ENCODE peak calls at places on chromosomes 6 and 20, in seven cellular contexts. One of them, this sample, is unnamed.

GRCh38 chr6:35078896-35079295 is 62.2 kb downstream of the TCP11 start:
- DNase-seq in AG04450: no peak
- DNase-seq in right cardiac atrium: no peak
- DNase-seq in hepatocyte: no peak
- DNase-seq in astrocyte of the spinal cord: no peak
- DNase-seq in left ventricle myocardium inferior: no peak
- DNase-seq in EL: no peak
- DNase-seq in this sample: no peak

GRCh38 chr20:45469336-45470261 is at the start of gene WFDC2:
- DNase-seq in AG04450: no peak
- DNase-seq in right cardiac atrium: no peak
- DNase-seq in hepatocyte: peak; percentile 60
- DNase-seq in astrocyte of the spinal cord: no peak
- DNase-seq in left ventricle myocardium inferior: no peak
- DNase-seq in EL: no peak
- DNase-seq in this sample: no peak

GRCh38 chr6:153662982-153663381 is 376.1 kb upstream of the OPRM1 start:
- DNase-seq in AG04450: no peak
- DNase-seq in right cardiac atrium: no peak
- DNase-seq in hepatocyte: no peak
- DNase-seq in astrocyte of the spinal cord: no peak
- DNase-seq in left ventricle myocardium inferior: no peak
- DNase-seq in EL: no peak
- DNase-seq in this sample: no peak

GRCh38 chr6:103000686-103001085 is 1607.2 kb downstream of the GRIK2 start:
- DNase-seq in AG04450: no peak
- DNase-seq in right cardiac atrium: no peak
- DNase-seq in hepatocyte: no peak
- DNase-seq in astrocyte of the spinal cord: no peak
- DNase-seq in left ventricle myocardium inferior: no peak
- DNase-seq in EL: peak; percentile 3
- DNase-seq in this sample: no peak

GRCh38 chr20:50187403-50188051 is 3.1 kb upstream of the CEBPB start:
- DNase-seq in AG04450: no peak
- DNase-seq in right cardiac atrium: peak; percentile 60
- DNase-seq in hepatocyte: peak; percentile 69
- DNase-seq in astrocyte of the spinal cord: peak; percentile 75
- DNase-seq in left ventricle myocardium inferior: no peak
- DNase-seq in EL: peak; percentile 34
- DNase-seq in this sample: no peak

GRCh38 chr20:24949756-24950127 is 673 bp downstream of the CST7 start:
- DNase-seq in AG04450: no peak
- DNase-seq in right cardiac atrium: no peak
- DNase-seq in hepatocyte: no peak
- DNase-seq in astrocyte of the spinal cord: no peak
- DNase-seq in left ventricle myocardium inferior: no peak
- DNase-seq in EL: no peak
- DNase-seq in this sample: no peak

GRCh38 chr6:151018035-151018434 is 152.5 kb downstream of the MTHFD1L start:
- DNase-seq in AG04450: no peak
- DNase-seq in right cardiac atrium: no peak
- DNase-seq in hepatocyte: no peak
- DNase-seq in astrocyte of the spinal cord: no peak
- DNase-seq in left ventricle myocardium inferior: no peak
- DNase-seq in EL: peak; percentile 49
- DNase-seq in this sample: peak; percentile 49

GRCh38 chr20:40678286-40678835 is 10.7 kb downstream of the MAFB start:
- DNase-seq in AG04450: no peak
- DNase-seq in right cardiac atrium: no peak
- DNase-seq in hepatocyte: no peak
- DNase-seq in astrocyte of the spinal cord: no peak
- DNase-seq in left ventricle myocardium inferior: no peak
- DNase-seq in EL: no peak
- DNase-seq in this sample: no peak

GRCh38 chr6:14165091-14165490 is 47.5 kb downstream of the CD83 start:
- DNase-seq in AG04450: peak; percentile 13
- DNase-seq in right cardiac atrium: no peak
- DNase-seq in hepatocyte: no peak
- DNase-seq in astrocyte of the spinal cord: peak; percentile 84
- DNase-seq in left ventricle myocardium inferior: no peak
- DNase-seq in EL: peak; percentile 85
- DNase-seq in this sample: peak; percentile 59

GRCh38 chr20:59835448-59836395 is 97.7 kb downstream of the SYCP2 start:
- DNase-seq in AG04450: no peak
- DNase-seq in right cardiac atrium: peak; percentile 85
- DNase-seq in hepatocyte: peak; percentile 80
- DNase-seq in astrocyte of the spinal cord: peak; percentile 40
- DNase-seq in left ventricle myocardium inferior: peak; percentile 46
- DNase-seq in EL: peak; percentile 51
- DNase-seq in this sample: peak; percentile 9

GRCh38 chr6:127851197-127851596 is 49.7 kb downstream of the THEMIS start:
- DNase-seq in AG04450: no peak
- DNase-seq in right cardiac atrium: no peak
- DNase-seq in hepatocyte: no peak
- DNase-seq in astrocyte of the spinal cord: peak; percentile 16
- DNase-seq in left ventricle myocardium inferior: no peak
- DNase-seq in EL: peak; percentile 69
- DNase-seq in this sample: no peak

GRCh38 chr6:66851930-66852329 is 1144.9 kb upstream of the EYS start:
- DNase-seq in AG04450: no peak
- DNase-seq in right cardiac atrium: no peak
- DNase-seq in hepatocyte: no peak
- DNase-seq in astrocyte of the spinal cord: peak; percentile 72
- DNase-seq in left ventricle myocardium inferior: no peak
- DNase-seq in EL: no peak
- DNase-seq in this sample: no peak

GRCh38 chr6:24524801-24525200 is 30.0 kb downstream of the ALDH5A1 start:
- DNase-seq in AG04450: peak; percentile 15
- DNase-seq in right cardiac atrium: no peak
- DNase-seq in hepatocyte: peak; percentile 56
- DNase-seq in astrocyte of the spinal cord: peak; percentile 59
- DNase-seq in left ventricle myocardium inferior: no peak
- DNase-seq in EL: peak; percentile 47
- DNase-seq in this sample: peak; percentile 48

GRCh38 chr6:9398794-9399373 is 963.5 kb upstream of the SLC35B3 start:
- DNase-seq in AG04450: no peak
- DNase-seq in right cardiac atrium: peak; percentile 55
- DNase-seq in hepatocyte: peak; percentile 8
- DNase-seq in astrocyte of the spinal cord: no peak
- DNase-seq in left ventricle myocardium inferior: peak; percentile 29
- DNase-seq in EL: no peak
- DNase-seq in this sample: no peak

GRCh38 chr20:23046431-23046830 is 3.0 kb downstream of the THBD start:
- DNase-seq in AG04450: no peak
- DNase-seq in right cardiac atrium: no peak
- DNase-seq in hepatocyte: no peak
- DNase-seq in astrocyte of the spinal cord: no peak
- DNase-seq in left ventricle myocardium inferior: no peak
- DNase-seq in EL: no peak
- DNase-seq in this sample: no peak

GRCh38 chr20:34990231-34990630 is 34.6 kb downstream of the MYH7B start:
- DNase-seq in AG04450: no peak
- DNase-seq in right cardiac atrium: no peak
- DNase-seq in hepatocyte: no peak
- DNase-seq in astrocyte of the spinal cord: no peak
- DNase-seq in left ventricle myocardium inferior: no peak
- DNase-seq in EL: no peak
- DNase-seq in this sample: no peak

GRCh38 chr6:169837529-169838250 is 86.3 kb downstream of the ERMARD start:
- DNase-seq in AG04450: no peak
- DNase-seq in right cardiac atrium: peak; percentile 29
- DNase-seq in hepatocyte: no peak
- DNase-seq in astrocyte of the spinal cord: no peak
- DNase-seq in left ventricle myocardium inferior: no peak
- DNase-seq in EL: no peak
- DNase-seq in this sample: no peak

GRCh38 chr6:99119109-99120031 is 171.6 kb upstream of the FBXL4 start:
- DNase-seq in AG04450: peak; percentile 4
- DNase-seq in right cardiac atrium: no peak
- DNase-seq in hepatocyte: peak; percentile 67
- DNase-seq in astrocyte of the spinal cord: peak; percentile 58
- DNase-seq in left ventricle myocardium inferior: no peak
- DNase-seq in EL: peak; percentile 49
- DNase-seq in this sample: peak; percentile 7

GRCh38 chr20:32984196-32984595 is 20.0 kb downstream of the SUN5 start:
- DNase-seq in AG04450: no peak
- DNase-seq in right cardiac atrium: no peak
- DNase-seq in hepatocyte: peak; percentile 70
- DNase-seq in astrocyte of the spinal cord: no peak
- DNase-seq in left ventricle myocardium inferior: no peak
- DNase-seq in EL: no peak
- DNase-seq in this sample: no peak

GRCh38 chr6:34044945-34045595 is 100.8 kb downstream of the GRM4 start:
- DNase-seq in AG04450: no peak
- DNase-seq in right cardiac atrium: no peak
- DNase-seq in hepatocyte: no peak
- DNase-seq in astrocyte of the spinal cord: no peak
- DNase-seq in left ventricle myocardium inferior: no peak
- DNase-seq in EL: no peak
- DNase-seq in this sample: no peak

GRCh38 chr6:139370707-139371345 is 3.6 kb downstream of the CITED2 start:
- DNase-seq in AG04450: no peak
- DNase-seq in right cardiac atrium: no peak
- DNase-seq in hepatocyte: no peak
- DNase-seq in astrocyte of the spinal cord: no peak
- DNase-seq in left ventricle myocardium inferior: no peak
- DNase-seq in EL: peak; percentile 68
- DNase-seq in this sample: no peak

GRCh38 chr6:134080171-134080795 is 27.9 kb upstream of the SLC2A12 start:
- DNase-seq in AG04450: no peak
- DNase-seq in right cardiac atrium: no peak
- DNase-seq in hepatocyte: no peak
- DNase-seq in astrocyte of the spinal cord: no peak
- DNase-seq in left ventricle myocardium inferior: no peak
- DNase-seq in EL: no peak
- DNase-seq in this sample: peak; percentile 35

GRCh38 chr20:5400164-5400762 is 83.5 kb upstream of the PROKR2 start:
- DNase-seq in AG04450: no peak
- DNase-seq in right cardiac atrium: no peak
- DNase-seq in hepatocyte: peak; percentile 44
- DNase-seq in astrocyte of the spinal cord: peak; percentile 24
- DNase-seq in left ventricle myocardium inferior: no peak
- DNase-seq in EL: no peak
- DNase-seq in this sample: no peak

GRCh38 chr20:47950557-47951283 is 165.4 kb upstream of the SULF2 start:
- DNase-seq in AG04450: no peak
- DNase-seq in right cardiac atrium: no peak
- DNase-seq in hepatocyte: no peak
- DNase-seq in astrocyte of the spinal cord: no peak
- DNase-seq in left ventricle myocardium inferior: no peak
- DNase-seq in EL: no peak
- DNase-seq in this sample: no peak

This sample was measured in kidney epithelial cell.